ENCODE peak calls at places on chromosomes 12 and 14, in five cellular contexts. Q is body of pancreas, B is NB4, P is A549, J is uterus. C is an unnamed sample.

GRCh38 chr14:93013368-93013719 is 90.4 kb downstream of the CHGA start:
- DNase-seq in Q (no peak), B (peak), P (no peak), J (no peak), C (no peak)

GRCh38 chr12:113103756-113104450 is 31.7 kb downstream of the RASAL1 start:
- DNase-seq in Q (peak), B (no peak), P (no peak), J (no peak), C (no peak)

GRCh38 chr12:91100901-91101300 is 10.4 kb downstream of the LUM start:
- DNase-seq in Q (no peak), B (no peak), P (no peak), J (no peak), C (no peak)

GRCh38 chr14:90564496-90564895 is 167.7 kb downstream of the CALM1 start:
- DNase-seq in Q (no peak), B (no peak), P (no peak), J (no peak), C (no peak)

GRCh38 chr12:10113920-10114319 is 15.1 kb upstream of the CLEC1A start:
- DNase-seq in Q (no peak), B (no peak), P (no peak), J (no peak), C (no peak)

GRCh38 chr12:5083955-5084849 is 40.5 kb downstream of the KCNA5 start:
- DNase-seq in Q (peak), B (peak), P (peak), J (no peak), C (no peak)

GRCh38 chr14:22650046-22650739 is 6.0 kb upstream of the OR6J1 start:
- DNase-seq in Q (no peak), B (no peak), P (no peak), J (no peak), C (no peak)

GRCh38 chr12:119624971-119625370 is 31.4 kb downstream of the TMEM233 start:
- DNase-seq in Q (no peak), B (no peak), P (no peak), J (no peak), C (no peak)

GRCh38 chr14:50001146-50001998 is 108.5 kb downstream of the ARF6 start:
- DNase-seq in Q (peak), B (peak), P (peak), J (peak), C (peak)

DNA sequence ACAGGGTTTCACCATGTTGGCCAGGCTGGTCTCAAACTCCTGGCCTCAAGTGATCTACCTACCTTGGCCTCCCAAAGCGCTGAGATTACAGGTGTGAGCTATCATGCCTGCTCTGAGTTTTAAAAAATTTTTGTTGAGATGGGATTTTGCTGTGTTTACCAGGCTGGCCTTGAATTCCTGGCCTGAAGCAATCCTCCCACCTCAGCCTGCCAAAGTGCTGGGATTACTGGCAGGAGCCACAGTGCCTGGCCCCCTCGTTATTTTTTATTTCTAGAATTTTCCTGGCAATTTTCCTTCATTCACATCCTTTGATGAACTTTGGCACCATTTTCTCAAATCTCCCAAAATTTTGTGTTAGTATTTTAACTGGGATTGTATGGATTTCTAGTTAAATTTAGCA is 24.5 kb upstream of the SCARB1 start:
- DNase-seq in Q (no peak), B (no peak), P (no peak), J (no peak), C (no peak)
- TF ChIP-seq POLR2A in Q (no peak), B (no peak), P (no peak), J (no peak), C (no peak)

GRCh38 chr12:52022841-52023181 is 16.1 kb downstream of the TAMALIN start:
- DNase-seq in Q (no peak), B (no peak), P (peak), J (peak), C (no peak)
- TF ChIP-seq POLR2A in Q (no peak), B (no peak), P (no peak), J (no peak), C (no peak)

DNA sequence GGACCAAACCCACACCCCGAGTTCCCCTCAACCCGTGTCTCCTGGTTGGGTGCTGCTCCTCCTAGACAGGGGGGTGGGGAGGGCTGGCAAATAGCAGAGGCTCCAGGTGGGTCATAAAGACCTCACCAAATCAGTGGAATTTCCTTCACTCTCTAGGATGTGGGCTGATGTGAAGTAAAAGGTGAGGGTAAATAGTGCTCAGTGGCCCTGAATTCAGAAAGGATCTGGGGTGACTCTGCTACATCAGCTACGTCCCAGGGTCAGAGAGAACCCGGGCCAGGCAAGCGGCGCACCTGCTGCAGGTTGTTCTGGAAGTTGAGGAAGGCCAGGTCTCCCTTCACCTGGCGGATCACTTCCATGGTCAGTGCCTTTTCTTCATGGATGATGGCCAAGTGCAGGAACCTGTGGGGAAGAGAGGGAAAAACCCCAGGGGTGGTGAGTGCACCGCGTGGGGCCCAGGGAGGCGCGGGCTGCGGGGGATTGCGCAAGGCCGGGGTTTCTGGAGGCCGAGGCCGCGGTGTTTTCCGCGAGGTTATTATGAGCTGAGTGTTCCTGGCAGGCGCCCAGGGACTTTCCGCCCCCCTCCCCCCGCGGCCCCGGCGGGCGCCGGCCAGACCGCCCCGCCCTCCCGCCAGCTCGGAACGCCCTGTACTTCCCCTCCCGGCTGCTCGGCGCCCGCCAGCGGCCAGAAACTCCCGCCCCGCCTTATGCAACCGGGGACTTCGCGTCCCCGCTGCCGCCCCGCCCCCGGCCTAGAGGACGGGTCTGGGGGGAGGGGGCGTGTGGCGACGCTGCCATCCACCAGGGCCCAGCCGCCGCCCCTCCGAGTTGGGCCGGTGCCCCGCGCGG is 928 bp downstream of the NFKBIA start:
- DNase-seq in Q (peak), B (peak), P (peak), J (peak), C (peak)
- TF ChIP-seq POLR2A in Q (no peak), B (no peak), P (no peak), J (peak), C (no peak)

GRCh38 chr14:58199726-58200479 is at the start of gene ACTR10:
- DNase-seq in Q (peak), B (peak), P (peak), J (peak), C (peak)
- TF ChIP-seq POLR2A in Q (peak), B (peak), P (peak), J (peak), C (peak)

C was measured in H54.